ENCODE peak calls at places on chromosomes 4 and X, in eight cellular contexts. S is mesenchymal stem cell; F is DMS 273 treated with DMSO at 0.1 percent for 48 hours; G is AG04450; W is heart left ventricle; B is K562; T is activated CD4-positive, alpha-beta T cell treated with anti-CD3 and anti-CD28 coated beads, Interleukin-2, amount 50 U/mL, for 24 hours; U is epithelial cell of esophagus. J is an unnamed sample.

GRCh38 chrX:54043696-54044125 is 562 bp downstream of the PHF8 start:
- DNase-seq in U (peak), T (no peak), F (no peak), S (peak), G (no peak), W (peak), B (peak), J (no peak)

GRCh38 chrX:53686151-53686885 is at the start of gene HUWE1:
- DNase-seq in S (peak), G (no peak), B (peak), F (peak), U (peak), T (peak), W (peak), J (peak)

GRCh38 chr4:41304221-41304620 is 47.5 kb downstream of the UCHL1 start:
- DNase-seq in T (no peak), S (no peak), W (no peak), U (peak), F (no peak), B (no peak), G (no peak), J (no peak)

GRCh38 chr4:120071192-120071795 is 4.6 kb upstream of the MAD2L1 start:
- DNase-seq in W (no peak), F (no peak), G (no peak), B (peak), S (peak), U (peak), T (peak), J (no peak)

GRCh38 chrX:118251251-118251650 is 94.7 kb upstream of the WDR44 start:
- DNase-seq in F (no peak), T (no peak), W (no peak), U (no peak), G (no peak), S (no peak), B (no peak), J (no peak)

GRCh38 chr4:185513489-185514181 is 21.7 kb downstream of the PDLIM3 start:
- DNase-seq in F (no peak), G (no peak), U (peak), B (no peak), S (peak), T (no peak), W (no peak), J (no peak)

GRCh38 chr4:10578027-10578426 is 106.5 kb downstream of the CLNK start:
- DNase-seq in W (no peak), B (no peak), U (no peak), T (no peak), G (no peak), F (no peak), S (no peak), J (no peak)

GRCh38 chr4:162406637-162407370 is 243.0 kb upstream of the FSTL5 start:
- DNase-seq in G (no peak), B (no peak), F (no peak), T (no peak), U (no peak), S (no peak), W (no peak), J (no peak)

GRCh38 chrX:132041016-132041415 is 17.9 kb downstream of the STK26 start:
- DNase-seq in F (no peak), U (peak), T (no peak), W (no peak), G (no peak), S (peak), B (no peak), J (no peak)

GRCh38 chr4:25792200-25792791 is 70.5 kb downstream of the SEL1L3 start:
- DNase-seq in W (no peak), S (no peak), B (peak), T (no peak), U (peak), G (no peak), F (no peak), J (no peak)

J was measured in stimulated activated CD4-positive, alpha-beta T cell treated with anti-CD3 and anti-CD28 coated beads, Interleukin-1b, Interleukin-23, amount 100 ng/mL, for 1 hour.